ENCODE peak calls at places on chromosomes 16 and 17, in five cellular contexts. P, N, T, M and W are unnamed samples.

GRCh38 chr17:27446569-27447301 is 9.5 kb upstream of the KSR1 start:
- DNase-seq in M (peak; percentile 100), T (no peak), N (peak; percentile 94), P (no peak), W (peak; percentile 66)

GRCh38 chr17:45016823-45017222 is 34.6 kb downstream of the DCAKD start:
- DNase-seq in P (no peak), T (no peak), M (no peak), N (no peak), W (no peak)

GRCh38 chr16:29665294-29666077 is 2.4 kb downstream of the SPN start:
- DNase-seq in N (no peak), P (no peak), M (no peak), T (no peak), W (no peak)

GRCh38 chr16:3054965-3055733 is 8.8 kb downstream of the MMP25 start:
- DNase-seq in T (no peak), P (no peak), M (no peak), N (no peak), W (no peak)

GRCh38 chr17:7282752-7283321 is 1.3 kb downstream of the SLC2A4 start:
- DNase-seq in T (no peak), M (no peak), N (no peak), P (no peak), W (no peak)

GRCh38 chr16:11224096-11224893 is 31.7 kb downstream of the SOCS1 start:
- DNase-seq in N (no peak), P (peak; percentile 62), T (no peak), M (no peak), W (no peak)

GRCh38 chr17:78342438-78343098 is 17.3 kb downstream of the SOCS3 start:
- DNase-seq in T (no peak), M (peak; percentile 88), P (peak; percentile 84), N (peak; percentile 88), W (peak; percentile 87)

GRCh38 chr17:7834554-7834890 is 505 bp downstream of the KDM6B start:
- DNase-seq in T (no peak), N (peak; percentile 33), P (peak; percentile 75), M (no peak), W (no peak)

GRCh38 chr17:56176101-56176500 is 22.8 kb downstream of the ANKFN1 start:
- DNase-seq in M (peak; percentile 36), P (no peak), T (no peak), N (no peak), W (peak; percentile 53)

GRCh38 chr17:62941358-62941991 is 24.6 kb upstream of the TANC2 start:
- DNase-seq in N (peak; percentile 12), M (no peak), T (no peak), P (no peak), W (no peak)

GRCh38 chr17:38457577-38458371 is 29.5 kb downstream of the ARHGAP23 start:
- DNase-seq in N (no peak), M (no peak), P (no peak), T (no peak), W (no peak)

GRCh38 chr17:45092932-45093430 is 31.9 kb downstream of the NMT1 start:
- DNase-seq in N (peak; percentile 98), M (peak; percentile 99), T (peak; percentile 62), P (peak; percentile 90), W (peak; percentile 98)

GRCh38 chr16:56673916-56674315 is 4.3 kb downstream of the MT1H start:
- DNase-seq in N (peak; percentile 58), M (peak; percentile 20), P (no peak), T (no peak), W (peak; percentile 35)
- TF ChIP-seq CTCF in N (peak; percentile 76), M (peak; percentile 45), P (peak; percentile 50), T (no peak), W (peak; percentile 78)

GRCh38 chr17:40321502-40322416 is 12.8 kb downstream of the RARA start:
- DNase-seq in T (no peak), N (no peak), M (no peak), P (no peak), W (no peak)
- TF ChIP-seq CTCF in T (no peak), N (no peak), M (no peak), P (no peak), W (no peak)

GRCh38 chr17:31595076-31595475 is 203.6 kb downstream of the RAB11FIP4 start:
- DNase-seq in M (peak; percentile 66), P (no peak), T (no peak), N (peak; percentile 41), W (peak; percentile 39)

GRCh38 chr17:31598388-31598760 is 206.9 kb downstream of the RAB11FIP4 start:
- DNase-seq in T (no peak), P (no peak), N (no peak), M (no peak), W (no peak)

GRCh38 chr17:31595666-31596381 is 204.3 kb downstream of the RAB11FIP4 start:
- DNase-seq in T (no peak), N (no peak), M (no peak), P (no peak), W (peak; percentile 23)

GRCh38 chr17:31597646-31598387 is 206.3 kb downstream of the RAB11FIP4 start:
- DNase-seq in T (no peak), N (no peak), M (no peak), P (no peak), W (no peak)

GRCh38 chr17:31596382-31597323 is 205.2 kb downstream of the RAB11FIP4 start:
- DNase-seq in M (peak; percentile 98), P (peak; percentile 69), T (no peak), N (peak; percentile 96), W (peak; percentile 97)
- TF ChIP-seq CTCF in M (peak; percentile 15), P (peak; percentile 9), T (no peak), N (no peak), W (no peak)

DNA sequence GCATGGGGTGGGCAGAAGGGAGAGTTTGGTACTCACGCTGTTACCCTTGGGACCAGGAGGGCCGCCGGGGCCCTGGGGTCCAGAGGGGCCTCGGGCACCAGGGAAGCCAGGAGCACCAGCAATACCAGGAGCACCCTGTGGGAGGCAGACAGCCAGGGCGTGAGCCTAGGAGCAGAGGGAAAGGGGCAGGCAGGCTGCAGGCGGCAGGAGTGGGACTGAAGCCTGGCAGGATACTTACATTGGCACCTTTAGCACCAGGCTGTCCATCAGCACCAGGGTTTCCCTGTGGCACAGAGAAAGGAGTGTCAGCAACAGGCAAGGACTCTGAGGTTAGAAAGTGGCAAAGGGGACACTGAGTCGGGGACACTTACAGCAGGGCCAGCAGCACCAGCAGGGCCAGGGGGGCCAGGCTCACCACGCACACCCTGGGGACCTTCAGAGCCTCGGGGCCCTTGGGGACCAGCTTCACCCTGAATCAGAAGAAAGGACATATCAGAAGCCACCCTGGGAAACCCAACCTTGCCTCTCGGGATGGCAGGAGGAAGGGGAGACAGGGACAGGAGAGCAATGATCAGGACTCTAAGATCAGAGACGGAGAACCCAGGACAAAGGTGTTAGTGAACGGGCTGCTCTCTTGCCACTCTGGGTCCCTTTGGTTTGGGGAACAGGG is 6.1 kb downstream of the COL1A1 start:
- DNase-seq in T (no peak), M (peak; percentile 74), P (no peak), N (peak; percentile 61), W (peak; percentile 72)
- TF ChIP-seq CTCF in T (no peak), M (peak; percentile 37), P (no peak), N (peak; percentile 56), W (peak; percentile 74)